ENCODE peak calls at places on chromosomes 6 and 20, in eight cellular contexts. One of them, this sample, is unnamed.

GRCh38 chr6:153437193-153437592 is 306.1 kb upstream of the RGS17 start:
- DNase-seq in fibroblast of the aortic adventitia: no peak
- DNase-seq in foreskin fibroblast: no peak
- DNase-seq in mesendoderm: peak; percentile 74
- DNase-seq in GM20000: no peak
- DNase-seq in small intestine: no peak
- DNase-seq in uterus: no peak
- DNase-seq in ELF-1: no peak
- DNase-seq in this sample: no peak

GRCh38 chr6:163197839-163198238 is 216.7 kb upstream of the QKI start:
- DNase-seq in uterus: no peak
- DNase-seq in GM20000: no peak
- DNase-seq in small intestine: no peak
- DNase-seq in ELF-1: no peak
- DNase-seq in mesendoderm: no peak
- DNase-seq in fibroblast of the aortic adventitia: no peak
- DNase-seq in foreskin fibroblast: no peak
- DNase-seq in this sample: no peak

GRCh38 chr20:51586005-51586440 is 43.5 kb upstream of the NFATC2 start:
- DNase-seq in mesendoderm: peak; percentile 90
- DNase-seq in small intestine: no peak
- DNase-seq in ELF-1: peak; percentile 30
- DNase-seq in GM20000: no peak
- DNase-seq in foreskin fibroblast: peak; percentile 89
- DNase-seq in uterus: no peak
- DNase-seq in fibroblast of the aortic adventitia: peak; percentile 92
- DNase-seq in this sample: peak; percentile 88

GRCh38 chr20:47669157-47669425 is 116.2 kb downstream of the SULF2 start:
- DNase-seq in fibroblast of the aortic adventitia: no peak
- DNase-seq in ELF-1: no peak
- DNase-seq in foreskin fibroblast: no peak
- DNase-seq in GM20000: no peak
- DNase-seq in uterus: no peak
- DNase-seq in mesendoderm: no peak
- DNase-seq in small intestine: no peak
- DNase-seq in this sample: no peak

GRCh38 chr6:75933387-75933975 is 139.0 kb downstream of the IMPG1 start:
- DNase-seq in small intestine: no peak
- DNase-seq in foreskin fibroblast: no peak
- DNase-seq in mesendoderm: no peak
- DNase-seq in uterus: no peak
- DNase-seq in fibroblast of the aortic adventitia: no peak
- DNase-seq in ELF-1: no peak
- DNase-seq in GM20000: no peak
- DNase-seq in this sample: no peak

GRCh38 chr6:122222761-122223160 is 176.7 kb upstream of the HSF2 start:
- DNase-seq in uterus: no peak
- DNase-seq in small intestine: no peak
- DNase-seq in ELF-1: no peak
- DNase-seq in foreskin fibroblast: peak; percentile 12
- DNase-seq in GM20000: no peak
- DNase-seq in mesendoderm: no peak
- DNase-seq in fibroblast of the aortic adventitia: no peak
- DNase-seq in this sample: peak; percentile 79

GRCh38 chr6:161630674-161631073 is 356.8 kb upstream of the AGPAT4 start:
- DNase-seq in GM20000: no peak
- DNase-seq in uterus: no peak
- DNase-seq in mesendoderm: no peak
- DNase-seq in small intestine: no peak
- DNase-seq in fibroblast of the aortic adventitia: no peak
- DNase-seq in foreskin fibroblast: peak; percentile 25
- DNase-seq in ELF-1: no peak
- DNase-seq in this sample: no peak

GRCh38 chr6:11236351-11236750 is 3.9 kb upstream of the NEDD9 start:
- DNase-seq in small intestine: peak; percentile 79
- DNase-seq in fibroblast of the aortic adventitia: no peak
- DNase-seq in ELF-1: no peak
- DNase-seq in GM20000: peak; percentile 64
- DNase-seq in mesendoderm: no peak
- DNase-seq in foreskin fibroblast: peak; percentile 26
- DNase-seq in uterus: no peak
- DNase-seq in this sample: peak; percentile 59

GRCh38 chr6:10412165-10412947 is 2.5 kb downstream of the TFAP2A start:
- DNase-seq in fibroblast of the aortic adventitia: peak; percentile 89
- DNase-seq in mesendoderm: peak; percentile 93
- DNase-seq in uterus: no peak
- DNase-seq in GM20000: peak; percentile 80
- DNase-seq in foreskin fibroblast: peak; percentile 96
- DNase-seq in small intestine: peak; percentile 33
- DNase-seq in ELF-1: peak; percentile 83
- DNase-seq in this sample: peak; percentile 96

This sample was measured in NCI-H226.